ENCODE peak calls at places on chromosomes 3 and 15, in six cellular contexts. C, O, J, R, V and H are unnamed samples.

GRCh38 chr3:17195192-17195611 is 310.4 kb downstream of the PLCL2 start:
- DNase-seq in C (no peak), O (no peak), J (no peak), R (no peak), V (no peak), H (no peak)

GRCh38 chr3:132629928-132630327 is 29.7 kb downstream of the ACAD11 start:
- DNase-seq in C (no peak), O (no peak), J (no peak), R (peak; percentile 36), V (no peak), H (no peak)

GRCh38 chr3:32817195-32817560 is 619 bp upstream of the TRIM71 start:
- DNase-seq in C (no peak), O (no peak), J (no peak), R (no peak), V (no peak), H (no peak)

GRCh38 chr3:178084938-178085816 is 451.1 kb upstream of the KCNMB2 start:
- DNase-seq in C (no peak), O (peak; percentile 83), J (peak; percentile 6), R (no peak), V (peak; percentile 87), H (no peak)

GRCh38 chr3:181725830-181726229 is 14.1 kb downstream of the SOX2 start:
- DNase-seq in C (no peak), O (no peak), J (no peak), R (no peak), V (no peak), H (no peak)

GRCh38 chr3:113927556-113927955 is 20.3 kb upstream of the ZDHHC23 start:
- DNase-seq in C (peak; percentile 54), O (no peak), J (no peak), R (no peak), V (no peak), H (no peak)

GRCh38 chr15:92801774-92802464 is 98.2 kb upstream of the CHD2 start:
- DNase-seq in C (no peak), O (no peak), J (no peak), R (no peak), V (no peak), H (no peak)

GRCh38 chr3:4460334-4460733 is 6.7 kb downstream of the SUMF1 start:
- DNase-seq in C (no peak), O (no peak), J (no peak), R (no peak), V (no peak), H (no peak)

GRCh38 chr15:59611277-59612260 is at the start of gene GCNT3:
- DNase-seq in C (peak; percentile 12), O (no peak), J (no peak), R (no peak), V (no peak), H (no peak)

GRCh38 chr15:75203017-75203907 is 1.6 kb downstream of the C15orf39 start:
- DNase-seq in C (no peak), O (peak; percentile 35), J (no peak), R (no peak), V (no peak), H (no peak)